ENCODE peak calls at places on chromosomes 4 and X, in six cellular contexts. Y is non-pigmented ciliary epithelial cell; R is stimulated activated CD4-positive, alpha-beta T cell treated with anti-CD3 and anti-CD28 coated beads, TNF-alpha, amount 100 ng/mL, for 4 hours; B is GM23248; Z is LoVo; H is activated naive CD4-positive, alpha-beta T cell treated with anti-CD3 and anti-CD28 coated beads, Interleukin-2, amount 50 U/mL, for 16 hours. X is an unnamed sample.

GRCh38 chr4:90234916-90235547 is 107.8 kb downstream of the CCSER1 start:
- DNase-seq in H (no peak), Z (no peak), B (no peak), R (no peak), Y (no peak), X (no peak)

GRCh38 chr4:155667538-155668511 is 1.2 kb downstream of the GUCY1A1 start:
- DNase-seq in R (no peak), Z (no peak), B (peak; percentile 45), H (no peak), Y (no peak), X (peak; percentile 22)

GRCh38 chrX:144896323-144896722 is 351.0 kb upstream of the SPANXN1 start:
- DNase-seq in B (peak; percentile 1), Y (no peak), Z (no peak), H (no peak), R (no peak), X (peak; percentile 3)

GRCh38 chr4:14415146-14415545 is 587.1 kb upstream of the CPEB2 start:
- DNase-seq in R (no peak), H (no peak), B (peak; percentile 23), Z (no peak), Y (peak; percentile 9), X (peak; percentile 43)

GRCh38 chr4:84870398-84871163 is 95.9 kb downstream of the WDFY3 start:
- DNase-seq in Y (peak; percentile 54), B (peak; percentile 51), H (no peak), Z (peak; percentile 33), R (no peak), X (peak; percentile 86)

GRCh38 chr4:10732235-10732975 is 47.8 kb upstream of the CLNK start:
- DNase-seq in Y (no peak), Z (no peak), B (no peak), H (no peak), R (no peak), X (no peak)

GRCh38 chrX:37787353-37787869 is 7.6 kb downstream of the CYBB start:
- DNase-seq in Z (no peak), Y (no peak), B (no peak), R (no peak), H (no peak), X (no peak)

GRCh38 chr4:111689214-111689613 is 456.0 kb upstream of the FAM241A start:
- DNase-seq in B (peak; percentile 71), Y (peak; percentile 22), R (no peak), Z (no peak), H (no peak), X (peak; percentile 56)

GRCh38 chr4:48620093-48620492 is 130.0 kb downstream of the ZAR1 start:
- DNase-seq in R (no peak), Z (no peak), B (no peak), Y (no peak), H (no peak), X (no peak)

GRCh38 chr4:15945516-15945915 is 7.0 kb upstream of the FGFBP1 start:
- DNase-seq in Z (no peak), B (no peak), H (no peak), R (no peak), Y (no peak), X (no peak)

GRCh38 chr4:153222162-153222789 is 18.0 kb downstream of the TRIM2 start:
- DNase-seq in R (no peak), H (peak; percentile 39), Z (peak; percentile 84), Y (no peak), B (peak; percentile 92), X (peak; percentile 87)

GRCh38 chr4:128287159-128287870 is at the start of gene PGRMC2:
- DNase-seq in B (peak; percentile 68), Z (peak; percentile 15), R (no peak), H (no peak), Y (no peak), X (peak; percentile 42)

GRCh38 chr4:113831469-113831868 is 69.9 kb upstream of the CAMK2D start:
- DNase-seq in R (no peak), H (no peak), B (no peak), Y (no peak), Z (no peak), X (no peak)

GRCh38 chrX:69615779-69616519 is at the start of gene EDA:
- DNase-seq in Z (peak; percentile 76), H (peak; percentile 85), R (peak; percentile 48), Y (peak; percentile 9), B (peak; percentile 76), X (peak; percentile 42)

GRCh38 chr4:74418063-74418670 is 26.8 kb upstream of the AREG start:
- DNase-seq in R (no peak), H (no peak), B (peak; percentile 84), Z (peak; percentile 83), Y (no peak), X (peak; percentile 92)

GRCh38 chr4:124018383-124019317 is 622.1 kb downstream of the SPRY1 start:
- DNase-seq in B (peak; percentile 59), Y (no peak), Z (no peak), H (no peak), R (no peak), X (peak; percentile 3)

GRCh38 chr4:94523033-94523590 is 71.4 kb downstream of the PDLIM5 start:
- DNase-seq in H (no peak), Y (no peak), R (no peak), Z (no peak), B (peak; percentile 62), X (no peak)

GRCh38 chrX:13220916-13221315 is 98.9 kb downstream of the ATXN3L start:
- DNase-seq in B (peak; percentile 44), Y (peak; percentile 59), R (no peak), H (no peak), Z (peak; percentile 9), X (peak; percentile 76)

GRCh38 chr4:11512861-11513260 is 84.2 kb upstream of the HS3ST1 start:
- DNase-seq in H (no peak), Y (no peak), R (no peak), Z (no peak), B (no peak), X (no peak)

X was measured in ELR.